ENCODE peak calls at places on chromosomes 16 and 17, in five cellular contexts. T is PC-9, E is GM12878, Q is GM23248, H is K562. O is an unnamed sample.

GRCh38 chr16:83200005-83200779 is 573.4 kb downstream of the CDH13 start:
- DNase-seq in T (no peak), H (no peak), E (no peak), Q (peak), O (peak)

GRCh38 chr17:247767-248166 is 66.3 kb upstream of the DOC2B start:
- DNase-seq in Q (no peak), H (no peak), T (peak), E (no peak), O (no peak)

GRCh38 chr17:17784599-17785264 is 52.1 kb downstream of the SREBF1 start:
- DNase-seq in E (no peak), Q (peak), T (no peak), H (peak), O (peak)

GRCh38 chr17:42405076-42405475 is 16.8 kb upstream of the STAT3 start:
- DNase-seq in T (no peak), H (no peak), E (no peak), Q (no peak), O (no peak)

GRCh38 chr17:14337596-14338079 is 36.8 kb downstream of the HS3ST3B1 start:
- DNase-seq in H (no peak), T (no peak), E (no peak), Q (no peak), O (no peak)

GRCh38 chr17:226108-226772 is 44.8 kb upstream of the DOC2B start:
- DNase-seq in H (no peak), Q (no peak), E (no peak), T (no peak), O (no peak)

GRCh38 chr17:18377437-18378204 is at the start of gene EVPLL:
- DNase-seq in H (no peak), T (peak), Q (no peak), E (no peak), O (no peak)

GRCh38 chr16:89104930-89105571 is 11.4 kb downstream of the ACSF3 start:
- DNase-seq in E (no peak), H (no peak), T (no peak), Q (no peak), O (no peak)

GRCh38 chr17:43576563-43577229 is 30.6 kb upstream of the ETV4 start:
- DNase-seq in E (peak), Q (peak), T (peak), H (peak), O (peak)

GRCh38 chr16:9092963-9093477 is 1.6 kb downstream of the HAPSTR1 start:
- DNase-seq in T (peak), E (no peak), Q (peak), H (no peak), O (peak)

GRCh38 chr16:75458439-75458838 is 6.0 kb downstream of the TMEM170A start:
- DNase-seq in E (no peak), Q (no peak), T (no peak), H (no peak), O (no peak)

GRCh38 chr16:641326-642188 is at the start of gene MCRIP2:
- DNase-seq in E (peak), H (peak), T (peak), Q (peak), O (peak)

GRCh38 chr17:7440113-7440822 is 956 bp downstream of the FGF11 start:
- DNase-seq in T (peak), E (no peak), H (peak), Q (peak), O (peak)

DNA sequence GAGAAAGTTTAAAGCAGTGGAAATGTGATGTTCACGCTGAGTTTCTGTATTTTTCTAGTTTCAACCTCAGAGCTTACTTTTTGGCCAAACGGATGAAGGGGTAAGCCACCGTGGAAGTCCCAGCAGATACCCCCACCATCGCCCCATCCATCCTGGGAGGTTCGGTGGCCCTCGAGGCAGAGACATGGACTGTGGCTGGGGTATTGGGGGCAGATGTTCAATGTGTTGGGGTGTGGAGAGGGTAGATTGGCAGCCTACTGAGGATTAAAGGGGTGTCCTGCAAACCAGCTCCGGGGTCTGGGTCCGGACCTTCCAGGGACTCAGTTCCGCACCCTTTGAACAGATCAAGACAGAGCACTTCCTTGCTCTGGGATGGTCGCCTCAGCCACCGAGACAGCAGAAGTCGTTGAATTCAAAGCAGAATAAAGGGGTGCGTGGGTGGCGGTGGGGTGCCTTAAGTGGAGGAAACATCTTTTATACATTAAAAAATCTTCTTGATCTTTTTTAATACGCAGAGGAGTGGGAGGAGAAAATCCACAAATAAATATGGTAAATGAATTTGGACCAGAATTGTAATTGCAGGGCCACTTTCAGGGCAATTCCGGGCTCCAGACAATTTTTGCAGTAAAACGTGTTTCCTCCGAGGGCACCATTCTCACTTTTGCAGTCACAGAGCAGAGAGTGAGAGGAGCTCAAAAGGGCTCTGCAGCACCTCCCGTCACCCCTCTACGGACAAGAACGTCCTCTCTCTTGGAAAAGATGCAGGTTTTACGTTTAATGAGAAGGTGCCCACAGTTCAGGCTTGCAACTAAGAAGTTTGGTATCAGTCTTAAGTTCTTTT is 8.2 kb upstream of the CBX8 start:
- DNase-seq in T (no peak), H (no peak), E (no peak), Q (no peak), O (no peak)
- TF ChIP-seq EZH2 in T (no peak), H (no peak), E (no peak), Q (no peak), O (no peak)

GRCh38 chr17:49964539-49965521 is 4.2 kb upstream of the DLX4 start:
- DNase-seq in Q (no peak), E (no peak), T (no peak), H (no peak), O (peak)
- TF ChIP-seq EZH2 in Q (peak), E (no peak), T (no peak), H (no peak), O (peak)

GRCh38 chr17:79950306-79950705 is 85.4 kb downstream of the TBC1D16 start:
- DNase-seq in Q (no peak), T (no peak), H (no peak), E (no peak), O (peak)

GRCh38 chr17:79947351-79948031 is 88.2 kb downstream of the TBC1D16 start:
- DNase-seq in T (no peak), E (no peak), H (no peak), Q (no peak), O (no peak)

GRCh38 chr17:79949646-79950292 is 85.9 kb downstream of the TBC1D16 start:
- DNase-seq in E (no peak), Q (no peak), T (no peak), H (no peak), O (peak)

GRCh38 chr17:79948918-79949645 is 86.6 kb downstream of the TBC1D16 start:
- DNase-seq in T (no peak), E (no peak), H (no peak), Q (no peak), O (peak)

DNA sequence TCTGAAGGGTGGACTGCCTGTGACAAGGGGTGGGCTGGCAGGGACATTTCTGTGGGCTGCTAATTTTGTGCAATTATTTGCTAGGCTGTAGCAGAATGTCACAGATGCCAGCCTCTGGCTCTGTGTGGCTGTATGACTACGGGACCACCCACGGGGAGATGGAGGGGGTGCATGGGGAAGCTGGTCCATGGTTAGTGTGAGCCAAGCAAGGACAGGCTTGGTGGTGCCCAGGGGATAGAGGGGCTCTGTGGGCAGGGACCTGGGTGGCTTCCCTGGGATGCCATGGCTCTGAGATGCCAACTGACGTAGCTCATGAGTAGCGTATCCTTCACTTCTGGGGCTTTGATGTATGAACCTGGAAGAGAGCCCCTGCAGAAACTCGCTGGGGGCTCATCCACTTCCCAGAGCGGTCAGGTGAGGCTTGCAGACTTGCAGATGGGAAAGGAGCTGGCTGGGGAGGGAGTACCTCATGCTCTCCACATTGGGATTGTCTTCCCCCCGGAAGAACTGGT is 87.2 kb downstream of the TBC1D16 start:
- DNase-seq in T (no peak), H (no peak), Q (no peak), E (no peak), O (no peak)
- TF ChIP-seq EZH2 in T (no peak), H (no peak), Q (no peak), E (no peak), O (no peak)

GRCh38 chr16:55832788-55833583 is at the start of gene CES1:
- DNase-seq in H (no peak), E (no peak), T (peak), Q (peak), O (peak)
- TF ChIP-seq EZH2 in H (no peak), E (no peak), T (no peak), Q (no peak), O (no peak)

GRCh38 chr17:44967907-44968224 is 237 bp downstream of the C1QL1 start:
- DNase-seq in E (no peak), H (no peak), T (no peak), Q (no peak), O (no peak)

GRCh38 chr17:44970136-44970737 is 2.1 kb upstream of the C1QL1 start:
- DNase-seq in E (no peak), Q (peak), H (no peak), T (no peak), O (peak)

GRCh38 chr17:44968225-44969143 is at the start of gene C1QL1:
- DNase-seq in T (peak), Q (peak), E (no peak), H (peak), O (peak)

GRCh38 chr17:44967026-44967906 is 837 bp downstream of the C1QL1 start:
- DNase-seq in Q (no peak), H (peak), T (no peak), E (no peak), O (peak)

DNA sequence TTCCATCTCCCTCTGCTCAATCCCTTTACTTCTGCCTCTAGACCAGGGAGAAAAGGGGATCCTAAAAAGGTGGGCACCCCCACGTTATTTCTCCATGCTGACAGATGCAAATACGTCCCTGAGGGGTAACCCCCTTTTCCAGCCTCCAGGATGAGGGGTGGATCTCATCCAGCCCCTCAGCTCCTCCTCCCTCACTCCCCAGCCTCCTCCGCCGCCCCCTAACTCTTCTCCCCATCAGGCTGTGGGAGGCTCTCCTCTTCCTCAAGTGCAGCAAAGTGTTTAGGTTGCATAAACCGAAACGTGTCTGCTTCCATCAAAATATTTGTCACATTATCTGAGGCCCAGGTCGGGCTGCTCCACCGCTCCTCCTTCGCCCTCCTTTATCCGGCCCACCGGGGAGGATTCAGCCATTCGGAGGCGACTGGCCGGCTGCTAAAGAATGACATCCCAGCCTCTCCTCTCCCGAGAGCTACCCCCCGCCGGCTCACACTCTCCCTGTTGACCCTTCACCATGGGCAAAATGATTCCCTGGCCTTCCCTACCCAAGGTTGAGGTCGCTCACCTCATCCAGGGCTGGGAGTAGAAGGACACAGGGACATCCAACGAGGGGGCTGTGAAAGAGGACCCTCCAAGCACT is 1.2 kb upstream of the C1QL1 start:
- DNase-seq in T (no peak), H (no peak), Q (no peak), E (no peak), O (peak)
- TF ChIP-seq EZH2 in T (no peak), H (no peak), Q (no peak), E (no peak), O (peak)

GRCh38 chr16:2196981-2197511 is 641 bp upstream of the CASKIN1 start:
- DNase-seq in H (no peak), Q (peak), E (no peak), T (no peak), O (no peak)
- TF ChIP-seq EZH2 in H (no peak), Q (peak), E (no peak), T (no peak), O (no peak)

GRCh38 chr17:81927653-81928496 is at the start of gene MAFG:
- DNase-seq in Q (peak), T (peak), E (peak), H (peak), O (peak)
- TF ChIP-seq EZH2 in Q (no peak), T (no peak), E (no peak), H (no peak), O (no peak)

GRCh38 chr17:38702166-38702899 is 2.7 kb upstream of the MLLT6 start:
- DNase-seq in Q (peak), T (peak), H (peak), E (no peak), O (peak)

GRCh38 chr17:38701504-38702165 is 3.4 kb upstream of the MLLT6 start:
- DNase-seq in Q (peak), T (no peak), H (peak), E (peak), O (no peak)

GRCh38 chr17:38703742-38704644 is 1.1 kb upstream of the MLLT6 start:
- DNase-seq in T (peak), Q (peak), H (peak), E (no peak), O (peak)

GRCh38 chr17:38704645-38705522 is at the start of gene MLLT6:
- DNase-seq in T (peak), H (peak), E (no peak), Q (peak), O (peak)

GRCh38 chr17:38702900-38703741 is 2.0 kb upstream of the MLLT6 start:
- DNase-seq in T (no peak), H (no peak), E (no peak), Q (peak), O (no peak)
- TF ChIP-seq EZH2 in T (no peak), H (no peak), E (no peak), Q (no peak), O (peak)